ENCODE peak calls at places on chromosomes 16 and 17, in eight cellular contexts. H is mesenchymal stem cell; A is psoas muscle; N is HuH-7.5; X is effector CD4-positive, alpha-beta T cell; F is PC-9; P is T-helper 2 cell; E is esophagus squamous epithelium. T is an unnamed sample.

GRCh38 chr17:32143525-32143865 is 1.2 kb downstream of the RHOT1 start:
- DNase-seq in H (no peak), A (no peak), N (no peak), X (no peak), F (no peak), P (no peak), E (no peak), T (no peak)

GRCh38 chr16:57985204-57986121 is 14.5 kb upstream of the CNGB1 start:
- DNase-seq in H (peak; percentile 13), A (no peak), N (no peak), X (no peak), F (no peak), P (no peak), E (no peak), T (no peak)

GRCh38 chr17:7284911-7285310 is 3.4 kb downstream of the SLC2A4 start:
- DNase-seq in H (no peak), A (no peak), N (no peak), X (no peak), F (no peak), P (no peak), E (no peak), T (no peak)

GRCh38 chr16:28495098-28495793 is 803 bp downstream of the APOBR start:
- DNase-seq in H (no peak), A (no peak), N (no peak), X (no peak), F (no peak), P (no peak), E (no peak), T (no peak)

GRCh38 chr16:66588981-66589713 is 9.9 kb downstream of the CMTM2 start:
- DNase-seq in H (peak; percentile 20), A (peak; percentile 36), N (no peak), X (peak; percentile 47), F (peak; percentile 35), P (no peak), E (no peak), T (no peak)

GRCh38 chr17:57888311-57889216 is 38.7 kb upstream of the MRPS23 start:
- DNase-seq in H (no peak), A (no peak), N (no peak), X (no peak), F (no peak), P (no peak), E (no peak), T (no peak)

GRCh38 chr17:47707056-47707791 is 13.3 kb downstream of the TBKBP1 start:
- DNase-seq in H (no peak), A (no peak), N (no peak), X (no peak), F (no peak), P (no peak), E (no peak), T (no peak)

GRCh38 chr16:5071681-5072333 is at the start of gene ALG1:
- DNase-seq in H (peak; percentile 87), A (peak; percentile 92), N (peak; percentile 86), X (peak; percentile 87), F (peak; percentile 87), P (peak; percentile 76), E (peak; percentile 33), T (no peak)

GRCh38 chr17:67829331-67829730 is 4.0 kb downstream of the BPTF start:
- DNase-seq in H (no peak), A (no peak), N (no peak), X (peak; percentile 15), F (no peak), P (no peak), E (no peak), T (no peak)

GRCh38 chr17:74527081-74527480 is 4.2 kb downstream of the CD300LB start:
- DNase-seq in H (no peak), A (no peak), N (no peak), X (no peak), F (no peak), P (no peak), E (no peak), T (peak; percentile 54)

GRCh38 chr17:69524854-69525253 is 110.4 kb downstream of the MAP2K6 start:
- DNase-seq in H (no peak), A (no peak), N (no peak), X (no peak), F (no peak), P (no peak), E (no peak), T (no peak)

GRCh38 chr16:20906225-20906870 is 5.8 kb downstream of the LYRM1 start:
- DNase-seq in H (peak; percentile 77), A (no peak), N (no peak), X (no peak), F (peak; percentile 33), P (no peak), E (no peak), T (no peak)

GRCh38 chr17:12627177-12627629 is 38.5 kb upstream of the MYOCD start:
- DNase-seq in H (peak; percentile 92), A (no peak), N (no peak), X (no peak), F (no peak), P (no peak), E (no peak), T (no peak)

GRCh38 chr17:61494325-61495160 is 42.3 kb downstream of the TBX4 start:
- DNase-seq in H (no peak), A (no peak), N (no peak), X (no peak), F (no peak), P (no peak), E (no peak), T (no peak)

GRCh38 chr16:70375636-70376611 is 29.2 kb downstream of the DDX19A start:
- DNase-seq in H (no peak), A (no peak), N (no peak), X (no peak), F (no peak), P (no peak), E (no peak), T (no peak)

GRCh38 chr16:66298571-66299120 is 67.8 kb upstream of the CDH5 start:
- DNase-seq in H (no peak), A (no peak), N (no peak), X (no peak), F (no peak), P (no peak), E (no peak), T (peak; percentile 52)

GRCh38 chr16:8295436-8295835 is 294.9 kb downstream of the TMEM114 start:
- DNase-seq in H (no peak), A (no peak), N (no peak), X (no peak), F (no peak), P (no peak), E (no peak), T (no peak)

GRCh38 chr16:4182581-4183257 is 59.2 kb downstream of the SRL start:
- DNase-seq in H (no peak), A (no peak), N (no peak), X (no peak), F (no peak), P (no peak), E (no peak), T (no peak)

GRCh38 chr17:74873874-74874614 is 1.2 kb upstream of the FDXR start:
- DNase-seq in H (peak; percentile 25), A (no peak), N (no peak), X (no peak), F (no peak), P (no peak), E (no peak), T (no peak)

GRCh38 chr17:28612936-28613872 is 781 bp downstream of the RSKR start:
- DNase-seq in H (peak; percentile 47), A (no peak), N (peak; percentile 41), X (peak; percentile 29), F (peak; percentile 25), P (no peak), E (no peak), T (no peak)

GRCh38 chr17:15466131-15466530 is 1.3 kb downstream of the CDRT4 start:
- DNase-seq in H (no peak), A (no peak), N (no peak), X (no peak), F (no peak), P (no peak), E (no peak), T (no peak)

GRCh38 chr16:72371307-72372081 is 199.5 kb upstream of the PMFBP1 start:
- DNase-seq in H (peak; percentile 65), A (no peak), N (no peak), X (no peak), F (peak; percentile 15), P (no peak), E (no peak), T (no peak)

GRCh38 chr17:78010759-78011158 is 52.3 kb downstream of the TNRC6C start:
- DNase-seq in H (no peak), A (no peak), N (no peak), X (no peak), F (no peak), P (no peak), E (no peak), T (no peak)

GRCh38 chr17:32265192-32265895 is at the start of gene RHBDL3:
- DNase-seq in H (no peak), A (peak; percentile 53), N (no peak), X (no peak), F (peak; percentile 14), P (no peak), E (no peak), T (no peak)